ENCODE peak calls at places on chromosomes 6 and 20, in ten cellular contexts. Z is endothelial cell; D is astrocyte of the cerebellum; M is fibroblast of the aortic adventitia; P is fibroblast of villous mesenchyme; T is GM13976; B is CD8-positive, alpha-beta T cell; R is nephron progenitor cell; N is neural crest cell; Q is HFFc6. C is an unnamed sample.

GRCh38 chr6:150600302-150601017 is 775 bp downstream of the PLEKHG1 start:
- DNase-seq in Z (peak), D (peak), M (peak), P (peak), T (peak), B (peak), R (peak), N (peak), Q (peak), C (peak)

GRCh38 chr6:70371454-70372105 is 41.7 kb upstream of the FAM135A start:
- DNase-seq in Z (no peak), D (peak), M (peak), P (peak), T (peak), B (no peak), R (no peak), N (no peak), Q (peak), C (no peak)

GRCh38 chr6:387293-387694 is 4.3 kb upstream of the IRF4 start:
- DNase-seq in Z (no peak), D (no peak), M (peak), P (peak), T (no peak), B (no peak), R (no peak), N (no peak), Q (peak), C (no peak)

GRCh38 chr6:157539421-157539822 is 158.4 kb downstream of the ZDHHC14 start:
- DNase-seq in Z (no peak), D (no peak), M (no peak), P (no peak), T (no peak), B (no peak), R (no peak), N (no peak), Q (no peak), C (no peak)

GRCh38 chr20:8291873-8292272 is 159.8 kb downstream of the PLCB1 start:
- DNase-seq in Z (no peak), D (peak), M (peak), P (peak), T (no peak), B (no peak), R (no peak), N (no peak), Q (peak), C (no peak)

GRCh38 chr6:51090343-51090742 is 271.7 kb downstream of the TFAP2B start:
- DNase-seq in Z (no peak), D (no peak), M (no peak), P (no peak), T (no peak), B (no peak), R (no peak), N (no peak), Q (no peak), C (no peak)

GRCh38 chr20:50009521-50010454 is 27.0 kb downstream of the SNAI1 start:
- DNase-seq in Z (no peak), D (no peak), M (no peak), P (no peak), T (no peak), B (no peak), R (peak), N (no peak), Q (no peak), C (peak)

GRCh38 chr6:115982453-115982852 is 78.2 kb downstream of the FRK start:
- DNase-seq in Z (no peak), D (no peak), M (no peak), P (no peak), T (no peak), B (no peak), R (no peak), N (no peak), Q (no peak), C (no peak)

GRCh38 chr20:62208805-62209755 is 11.0 kb downstream of the HRH3 start:
- DNase-seq in Z (peak), D (no peak), M (no peak), P (no peak), T (no peak), B (no peak), R (peak), N (no peak), Q (no peak), C (peak)

GRCh38 chr20:5191829-5192569 is 65.2 kb downstream of the CDS2 start:
- DNase-seq in Z (peak), D (peak), M (peak), P (peak), T (peak), B (no peak), R (peak), N (no peak), Q (peak), C (peak)

GRCh38 chr20:35117148-35117547 is 24.5 kb upstream of the TRPC4AP start:
- DNase-seq in Z (no peak), D (no peak), M (peak), P (peak), T (no peak), B (no peak), R (no peak), N (no peak), Q (peak), C (no peak)

GRCh38 chr20:32763202-32763999 is 1.2 kb downstream of the DNMT3B start:
- DNase-seq in Z (no peak), D (no peak), M (no peak), P (no peak), T (peak), B (no peak), R (peak), N (no peak), Q (no peak), C (peak)

GRCh38 chr6:31179042-31179386 is 8.5 kb upstream of the POU5F1 start:
- DNase-seq in Z (no peak), D (no peak), M (no peak), P (no peak), T (no peak), B (no peak), R (no peak), N (no peak), Q (no peak), C (no peak)

GRCh38 chr6:149725785-149726184 is 7.9 kb upstream of the LATS1 start:
- DNase-seq in Z (no peak), D (no peak), M (no peak), P (no peak), T (no peak), B (no peak), R (no peak), N (no peak), Q (no peak), C (no peak)

GRCh38 chr6:70118670-70119069 is 184.2 kb downstream of the COL9A1 start:
- DNase-seq in Z (no peak), D (no peak), M (no peak), P (no peak), T (no peak), B (no peak), R (no peak), N (no peak), Q (no peak), C (no peak)

DNA sequence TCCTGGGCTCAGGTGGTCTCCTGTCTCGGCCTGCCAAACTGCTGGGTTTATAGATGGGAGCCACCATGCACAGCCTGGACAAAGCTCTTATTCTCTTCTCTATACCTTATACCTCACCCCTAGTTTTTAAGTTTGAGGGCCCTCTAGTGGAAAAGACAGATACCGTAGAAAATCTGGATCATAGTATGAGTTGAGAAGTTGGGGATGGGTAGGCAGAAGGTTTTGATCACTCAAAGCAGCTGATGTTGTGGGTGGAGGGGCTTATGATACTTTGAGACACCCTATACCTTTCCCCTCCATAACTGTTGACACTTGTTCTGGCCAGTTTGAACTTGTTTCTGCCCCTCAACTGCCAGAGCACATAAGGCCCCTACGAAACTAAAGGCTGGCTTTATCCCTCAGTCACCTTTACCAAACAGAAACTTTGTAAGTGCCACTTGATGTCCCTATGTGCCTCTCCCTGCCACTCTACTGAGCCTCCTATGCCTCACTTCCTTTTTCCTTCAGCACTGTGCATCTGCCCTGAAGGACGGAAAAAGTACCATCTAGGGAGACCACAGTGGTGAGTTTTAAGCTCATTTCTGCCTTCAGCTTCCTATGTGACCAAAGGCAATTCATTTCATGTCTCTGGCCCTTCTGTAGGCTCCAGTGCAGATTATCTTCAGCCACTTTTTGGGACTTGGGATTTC is 28.6 kb downstream of the RALY start:
- DNase-seq in Z (no peak), D (no peak), M (no peak), P (peak), T (peak), B (no peak), R (no peak), N (no peak), Q (peak), C (no peak)
- TF ChIP-seq CTCF in Z (no peak), D (peak), M (peak), P (peak), T (peak), B (peak), R (no peak), N (peak), Q (peak), C (peak)

GRCh38 chr6:112010328-112010727 is 43.6 kb upstream of the CCN6 start:
- DNase-seq in Z (no peak), D (no peak), M (no peak), P (no peak), T (no peak), B (no peak), R (no peak), N (no peak), Q (peak), C (no peak)
- TF ChIP-seq CTCF in Z (no peak), D (no peak), M (no peak), P (peak), T (no peak), B (no peak), R (no peak), N (no peak), Q (peak), C (no peak)

DNA sequence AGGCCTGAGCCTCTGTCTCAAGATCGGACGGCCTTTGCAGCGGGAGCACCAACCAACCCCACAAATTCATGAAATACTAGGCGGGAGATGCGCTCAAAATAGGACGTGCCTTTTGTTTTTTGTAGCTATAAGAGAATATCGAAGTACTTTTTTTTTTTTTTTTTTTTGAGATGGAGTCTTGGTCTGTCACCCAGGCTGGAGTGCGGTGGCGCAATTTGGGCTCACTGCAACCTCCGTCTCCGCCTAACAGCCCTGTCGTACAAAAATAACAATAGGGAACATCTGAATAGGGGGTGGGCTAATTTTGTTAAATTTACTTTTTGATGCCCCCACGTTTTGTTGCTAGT is 5.9 kb upstream of the TUBB2A start:
- DNase-seq in Z (no peak), D (no peak), M (peak), P (no peak), T (no peak), B (no peak), R (no peak), N (no peak), Q (no peak), C (no peak)
- TF ChIP-seq CTCF in Z (no peak), D (peak), M (no peak), P (peak), T (no peak), B (no peak), R (no peak), N (no peak), Q (no peak), C (no peak)

GRCh38 chr6:134063966-134064445 is 11.6 kb upstream of the SLC2A12 start:
- DNase-seq in Z (peak), D (no peak), M (peak), P (peak), T (peak), B (peak), R (peak), N (peak), Q (peak), C (peak)
- TF ChIP-seq CTCF in Z (peak), D (no peak), M (peak), P (peak), T (peak), B (peak), R (peak), N (peak), Q (peak), C (peak)

DNA sequence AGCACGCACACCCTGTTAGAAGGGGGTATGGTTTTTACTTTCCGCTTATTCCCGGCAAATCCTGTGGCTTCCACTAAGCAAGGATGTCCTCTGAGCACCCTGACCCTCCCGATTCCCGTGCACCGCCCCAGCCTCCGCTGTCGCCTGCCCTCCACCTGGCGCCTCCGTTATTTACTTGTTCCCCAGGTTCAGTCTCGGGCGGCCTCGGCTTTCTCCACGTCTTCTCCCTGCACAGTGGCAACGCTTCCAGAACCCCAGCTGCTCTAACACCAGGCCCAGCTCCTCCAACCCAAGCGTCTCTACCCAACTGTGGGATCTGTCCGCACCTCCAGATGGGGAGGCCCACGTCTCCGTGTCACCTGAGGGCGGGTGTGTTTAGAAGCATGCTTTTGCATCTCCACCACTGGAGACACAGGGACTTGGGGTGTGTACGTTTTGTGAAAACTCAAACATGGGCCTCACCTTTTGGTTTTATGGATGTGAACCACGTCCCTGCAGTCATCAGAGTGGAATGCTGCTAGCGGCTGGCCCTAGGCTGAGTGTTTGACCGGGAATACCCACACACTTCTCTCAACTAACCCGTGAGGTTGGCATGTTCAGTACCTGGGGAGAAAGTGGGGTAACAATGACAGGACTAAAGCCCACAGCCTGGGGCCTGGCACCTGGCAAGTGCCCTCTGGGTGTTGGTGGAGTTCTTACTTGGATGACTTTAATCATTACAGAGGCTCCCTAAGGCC is 79.9 kb downstream of the THBS2 start:
- DNase-seq in Z (no peak), D (no peak), M (no peak), P (no peak), T (no peak), B (no peak), R (no peak), N (no peak), Q (peak), C (no peak)
- TF ChIP-seq CTCF in Z (no peak), D (no peak), M (no peak), P (no peak), T (no peak), B (no peak), R (no peak), N (no peak), Q (no peak), C (no peak)

C was measured in glutamatergic neuron.